ENCODE peak calls at places on chromosomes 13 and 19, in nine cellular contexts. J is neural crest cell; X is NCI-H2081; F is AML-193; A is activated CD4-positive, CD25-positive, alpha-beta regulatory T cell; L is cardiac muscle cell; Q is activated T-cell treated with anti-CD3 and anti-CD28 coated beads, Interleukin-2, amount 50 U/mL, for 24 hours; V is GM04504; R is adrenal gland. K is an unnamed sample.

GRCh38 chr19:29548483-29549085 is 22.8 kb downstream of the VSTM2B start:
- DNase-seq in Q (no peak), V (no peak), L (no peak), J (no peak), R (no peak), X (no peak), A (no peak), F (no peak), K (no peak)

GRCh38 chr13:42864952-42865634 is 83.7 kb downstream of the FAM216B start:
- DNase-seq in A (no peak), R (no peak), X (no peak), J (no peak), Q (no peak), F (no peak), V (no peak), L (no peak), K (no peak)

GRCh38 chr19:41699968-41700323 is 8.5 kb upstream of the CEACAM5 start:
- DNase-seq in A (no peak), L (no peak), V (no peak), J (no peak), Q (no peak), F (no peak), R (peak), X (no peak), K (no peak)

GRCh38 chr19:31378404-31378803 is 29.2 kb upstream of the TSHZ3 start:
- DNase-seq in Q (no peak), R (no peak), F (no peak), X (no peak), V (peak), A (no peak), J (no peak), L (no peak), K (no peak)

GRCh38 chr13:85709721-85710120 is 89.5 kb downstream of the SLITRK6 start:
- DNase-seq in F (no peak), R (no peak), J (no peak), Q (no peak), A (no peak), V (no peak), L (no peak), X (no peak), K (no peak)

GRCh38 chr13:28324181-28324789 is 170.6 kb downstream of the FLT1 start:
- DNase-seq in A (peak), Q (peak), R (peak), F (peak), L (peak), X (peak), V (peak), J (peak), K (peak)

GRCh38 chr19:41620171-41620570 is 6.7 kb downstream of the CEACAM4 start:
- DNase-seq in L (no peak), V (no peak), A (no peak), R (no peak), X (no peak), Q (no peak), F (no peak), J (no peak), K (no peak)

GRCh38 chr19:35716985-35717664 is 678 bp upstream of the KMT2B start:
- DNase-seq in X (peak), A (peak), F (peak), V (peak), J (peak), Q (peak), L (peak), R (peak), K (peak)

GRCh38 chr19:3248728-3249315 is 24.4 kb downstream of the CELF5 start:
- DNase-seq in X (no peak), A (no peak), L (no peak), J (no peak), Q (no peak), V (no peak), R (no peak), F (no peak), K (no peak)

GRCh38 chr13:98343461-98343860 is 166.4 kb upstream of the RNF113B start:
- DNase-seq in L (no peak), Q (no peak), V (no peak), F (no peak), A (no peak), J (no peak), R (no peak), X (no peak), K (no peak)

GRCh38 chr13:24745861-24746617 is 17.9 kb upstream of the RNF17 start:
- DNase-seq in J (no peak), Q (no peak), A (no peak), X (no peak), R (no peak), V (no peak), F (no peak), L (no peak), K (no peak)

GRCh38 chr13:40613192-40613818 is 53.1 kb downstream of the FOXO1 start:
- DNase-seq in X (no peak), L (peak), J (no peak), Q (peak), A (no peak), R (no peak), V (peak), F (no peak), K (no peak)

K was measured in Caco-2.